ENCODE peak calls at places on chromosomes 12 and 14, in seven cellular contexts. P is sciatic nerve; T is cerebellar cortex; M is stimulated activated naive CD4-positive, alpha-beta T cell; W is AG08395; O is activated T-helper 1 cell treated with Interleukin-2 at 50 U/mL for 16 hours; U is mesenteric fat pad. N is an unnamed sample.

GRCh38 chr12:76533331-76533730 is 26.2 kb downstream of the OSBPL8 start:
- DNase-seq in T (no peak), P (no peak), W (no peak), M (no peak), O (no peak), U (no peak), N (no peak)

GRCh38 chr12:124273630-124274029 is 21.3 kb upstream of the RFLNA start:
- DNase-seq in W (peak), M (no peak), T (peak), P (no peak), O (no peak), U (no peak), N (peak)

GRCh38 chr12:22042981-22043669 is 2.9 kb upstream of the CMAS start:
- DNase-seq in W (no peak), U (no peak), T (no peak), P (no peak), O (no peak), M (no peak), N (no peak)

GRCh38 chr12:88503344-88503743 is 76.9 kb downstream of the KITLG start:
- DNase-seq in T (no peak), P (no peak), U (no peak), W (peak), M (no peak), O (no peak), N (no peak)

GRCh38 chr14:65003394-65003793 is 16.7 kb downstream of the FNTB start:
- DNase-seq in P (no peak), W (no peak), M (no peak), T (no peak), U (no peak), O (no peak), N (no peak)

GRCh38 chr12:124758266-124759200 is 105.1 kb downstream of the SCARB1 start:
- DNase-seq in P (no peak), M (no peak), U (no peak), W (no peak), T (peak), O (no peak), N (peak)

GRCh38 chr12:96516472-96517417 is 27.4 kb downstream of the CFAP54 start:
- DNase-seq in U (no peak), O (peak), W (peak), M (peak), T (peak), P (peak), N (peak)

GRCh38 chr12:54184024-54184805 is 4.6 kb downstream of the SMUG1 start:
- DNase-seq in U (no peak), P (no peak), O (no peak), W (no peak), M (no peak), T (no peak), N (no peak)

GRCh38 chr14:56341766-56342418 is 223.7 kb downstream of the PELI2 start:
- DNase-seq in M (no peak), U (no peak), P (no peak), O (no peak), W (no peak), T (no peak), N (no peak)

GRCh38 chr12:20426956-20427355 is 58.6 kb downstream of the PDE3A start:
- DNase-seq in U (no peak), P (no peak), W (no peak), M (no peak), O (no peak), T (no peak), N (no peak)

GRCh38 chr12:53058674-53059433 is 9.0 kb downstream of the TNS2 start:
- DNase-seq in P (peak), M (no peak), O (no peak), U (no peak), W (no peak), T (no peak), N (no peak)

GRCh38 chr12:25557830-25558436 is 4.8 kb upstream of the LMNTD1 start:
- DNase-seq in M (no peak), T (peak), P (no peak), U (no peak), O (no peak), W (no peak), N (peak)

GRCh38 chr12:111482464-111482863 is 76.7 kb downstream of the SH2B3 start:
- DNase-seq in O (no peak), U (no peak), M (no peak), T (no peak), P (no peak), W (no peak), N (no peak)

GRCh38 chr14:104315169-104315568 is 176.8 kb downstream of the KIF26A start:
- DNase-seq in P (peak), O (no peak), W (no peak), M (no peak), T (no peak), U (peak), N (peak)

GRCh38 chr14:70754989-70755388 is 54.3 kb downstream of the MAP3K9 start:
- DNase-seq in U (no peak), T (no peak), O (no peak), W (no peak), M (no peak), P (no peak), N (peak)

GRCh38 chr12:88784166-88784565 is 203.9 kb upstream of the KITLG start:
- DNase-seq in T (no peak), P (no peak), W (no peak), U (no peak), O (no peak), M (no peak), N (no peak)

GRCh38 chr12:48978291-48978740 is at the start of gene WNT1:
- DNase-seq in O (no peak), M (no peak), U (no peak), T (no peak), W (no peak), P (no peak), N (no peak)

GRCh38 chr14:65329911-65330310 is 82.6 kb upstream of the FUT8 start:
- DNase-seq in W (no peak), O (no peak), U (peak), M (no peak), T (no peak), P (no peak), N (no peak)

GRCh38 chr12:41531147-41531829 is 343.2 kb downstream of the PDZRN4 start:
- DNase-seq in P (no peak), O (no peak), M (no peak), W (no peak), U (peak), T (no peak), N (no peak)

GRCh38 chr14:72688990-72689677 is 204.8 kb downstream of the DPF3 start:
- DNase-seq in U (no peak), O (no peak), M (no peak), P (no peak), W (no peak), T (no peak), N (no peak)

GRCh38 chr12:32896438-32897275 is at the start of gene PKP2:
- DNase-seq in P (peak), U (no peak), O (no peak), M (peak), W (no peak), T (peak), N (peak)

GRCh38 chr14:61544448-61545202 is 150.7 kb upstream of the HIF1A start:
- DNase-seq in P (no peak), O (no peak), T (no peak), M (no peak), U (no peak), W (no peak), N (peak)

GRCh38 chr14:93984987-93985410 is 8.6 kb upstream of the ASB2 start:
- DNase-seq in T (peak), O (no peak), M (no peak), P (no peak), W (peak), U (no peak), N (no peak)

GRCh38 chr12:123992118-123992825 is 19.3 kb downstream of the ZNF664 start:
- DNase-seq in W (no peak), T (no peak), P (no peak), U (no peak), M (no peak), O (no peak), N (peak)

GRCh38 chr14:32761381-32761968 is 177.2 kb upstream of the NPAS3 start:
- DNase-seq in M (no peak), P (no peak), O (no peak), T (no peak), U (no peak), W (peak), N (no peak)

GRCh38 chr12:1204581-1205121 is 213.6 kb downstream of the ERC1 start:
- DNase-seq in W (no peak), P (no peak), M (peak), U (no peak), T (no peak), O (no peak), N (no peak)

GRCh38 chr12:27226319-27226984 is 17.6 kb upstream of the STK38L start:
- DNase-seq in U (no peak), P (no peak), W (no peak), M (no peak), O (no peak), T (no peak), N (no peak)

GRCh38 chr12:130761537-130762318 is 45.6 kb upstream of the RIMBP2 start:
- DNase-seq in W (peak), T (peak), U (no peak), O (peak), P (no peak), M (peak), N (peak)

GRCh38 chr14:52922656-52923055 is 28.2 kb downstream of the FERMT2 start:
- DNase-seq in M (no peak), W (no peak), O (no peak), P (no peak), U (no peak), T (no peak), N (no peak)

GRCh38 chr12:16685107-16685506 is 79.1 kb upstream of the LMO3 start:
- DNase-seq in W (no peak), U (no peak), T (no peak), M (no peak), P (no peak), O (no peak), N (no peak)

GRCh38 chr14:64880382-64881121 is 845 bp upstream of the SPTB start:
- DNase-seq in M (peak), T (peak), P (peak), U (no peak), W (no peak), O (peak), N (peak)

GRCh38 chr14:104556256-104557021 is 23.1 kb upstream of the C14orf180 start:
- DNase-seq in O (no peak), T (no peak), M (no peak), P (no peak), U (peak), W (no peak), N (peak)

GRCh38 chr14:23465261-23465660 is 4.2 kb upstream of the NGDN start:
- DNase-seq in U (no peak), W (no peak), M (no peak), O (no peak), P (no peak), T (no peak), N (no peak)

GRCh38 chr12:46677749-46678148 is 148.0 kb downstream of the SLC38A4 start:
- DNase-seq in O (no peak), U (no peak), T (peak), M (peak), W (no peak), P (no peak), N (no peak)

GRCh38 chr14:21268612-21269251 is 510 bp downstream of the HNRNPC start:
- DNase-seq in U (no peak), O (no peak), T (peak), M (peak), P (no peak), W (no peak), N (peak)

N was measured in thyroid gland.